ENCODE peak calls at places on chromosomes 1 and 21, in five cellular contexts. U, B, H, N and V are unnamed samples.

GRCh38 chr1:2785631-2786328 is 15.7 kb downstream of the TTC34 start:
- DNase-seq in U (no peak), B (no peak), N (peak), H (no peak), V (no peak)

GRCh38 chr1:112548540-112548939 is 39.8 kb downstream of the WNT2B start:
- DNase-seq in U (no peak), B (no peak), N (no peak), H (no peak), V (no peak)

GRCh38 chr1:115089443-115090340 is at the start of gene TSPAN2:
- DNase-seq in B (peak), U (peak), N (peak), H (no peak), V (peak)

GRCh38 chr1:234706199-234706598 is 96.2 kb upstream of the IRF2BP2 start:
- DNase-seq in H (no peak), U (no peak), N (no peak), B (no peak), V (no peak)

GRCh38 chr21:38478782-38479181 is 19.5 kb downstream of the ERG start:
- DNase-seq in H (peak), U (peak), N (no peak), B (no peak), V (no peak)

GRCh38 chr1:227343727-227344551 is 25.6 kb upstream of the CDC42BPA start:
- DNase-seq in H (peak), N (no peak), B (peak), U (peak), V (no peak)

GRCh38 chr1:8425150-8425780 is 107.4 kb downstream of the SLC45A1 start:
- DNase-seq in H (no peak), N (no peak), U (no peak), B (no peak), V (no peak)

GRCh38 chr21:16055012-16055411 is 325.2 kb downstream of the USP25 start:
- DNase-seq in H (no peak), B (no peak), N (no peak), U (no peak), V (no peak)

GRCh38 chr21:44615881-44616590 is 4.2 kb downstream of the KRTAP10-8 start:
- DNase-seq in H (no peak), N (no peak), U (no peak), B (no peak), V (no peak)

GRCh38 chr1:21175324-21175669 is 1.4 kb downstream of the EIF4G3 start:
- DNase-seq in U (peak), N (peak), H (no peak), B (peak), V (peak)